ENCODE peak calls at places on chromosomes 1 and 21, in ten cellular contexts. J is LoVo; W is hepatic stellate cell; V is ascending aorta; C is A549; M is hepatocyte; L is HEK293T; K is dermis microvascular lymphatic vessel endothelial cell; I is stimulated activated CD4-positive, alpha-beta T cell treated with anti-CD3 and anti-CD28 coated beads, Interleukin-2, amount 100 ng/mL, for 48 hours; Z is nucleus accumbens. N is an unnamed sample.

GRCh38 chr1:198620951-198621824 is 17.7 kb upstream of the PTPRC start:
- DNase-seq in J (no peak), W (no peak), V (no peak), C (no peak), M (no peak), L (no peak), K (no peak), I (peak), Z (no peak), N (no peak)

GRCh38 chr1:73537400-73537799 is 660.6 kb downstream of the LRRIQ3 start:
- DNase-seq in J (no peak), W (no peak), V (no peak), C (no peak), M (no peak), L (no peak), K (no peak), I (no peak), Z (no peak), N (no peak)

GRCh38 chr21:46317710-46318463 is 5.8 kb downstream of the C21orf58 start:
- DNase-seq in J (no peak), W (no peak), V (no peak), C (no peak), M (peak), L (peak), K (no peak), I (no peak), Z (no peak), N (no peak)

GRCh38 chr1:227299688-227300087 is 18.6 kb downstream of the CDC42BPA start:
- DNase-seq in J (peak), W (no peak), V (no peak), C (peak), M (no peak), L (no peak), K (no peak), I (no peak), Z (no peak), N (no peak)

GRCh38 chr1:95176859-95177258 is 57.2 kb upstream of the RWDD3 start:
- DNase-seq in J (no peak), W (no peak), V (no peak), C (no peak), M (no peak), L (no peak), K (no peak), I (no peak), Z (no peak), N (no peak)

GRCh38 chr1:106793686-106794085 is 262.8 kb upstream of the PRMT6 start:
- DNase-seq in J (no peak), W (no peak), V (no peak), C (no peak), M (no peak), L (no peak), K (no peak), I (no peak), Z (no peak), N (no peak)

GRCh38 chr1:31934706-31935629 is 3.2 kb downstream of the PTP4A2 start:
- DNase-seq in J (peak), W (peak), V (no peak), C (peak), M (peak), L (peak), K (no peak), I (no peak), Z (no peak), N (no peak)

GRCh38 chr1:63701187-63701586 is 72.6 kb upstream of the ROR1 start:
- DNase-seq in J (no peak), W (no peak), V (no peak), C (peak), M (peak), L (no peak), K (no peak), I (no peak), Z (no peak), N (no peak)

GRCh38 chr1:93140106-93140505 is 40.1 kb downstream of the TMED5 start:
- DNase-seq in J (no peak), W (no peak), V (no peak), C (no peak), M (no peak), L (no peak), K (no peak), I (no peak), Z (no peak), N (no peak)

GRCh38 chr1:170221031-170221430 is 75.3 kb downstream of the NTMT2 start:
- DNase-seq in J (no peak), W (no peak), V (peak), C (no peak), M (peak), L (no peak), K (no peak), I (no peak), Z (no peak), N (no peak)

N was measured in HuH-7.5.